ENCODE peak calls at places on chromosomes 13 and 19, in four cellular contexts. Y, O, T and D are unnamed samples.

GRCh38 chr13:29704648-29705047 is 109.2 kb upstream of the SLC7A1 start:
- DNase-seq in Y (peak; percentile 23), O (peak; percentile 19), T (no peak), D (no peak)

GRCh38 chr19:2015611-2015950 is at the start of gene BTBD2:
- DNase-seq in Y (no peak), O (peak; percentile 50), T (no peak), D (no peak)

GRCh38 chr13:25662516-25662915 is 290.7 kb downstream of the ATP8A2 start:
- DNase-seq in Y (no peak), O (no peak), T (no peak), D (no peak)

GRCh38 chr13:94112731-94113130 is 366.8 kb downstream of the DCT start:
- DNase-seq in Y (no peak), O (no peak), T (no peak), D (no peak)

GRCh38 chr19:7113233-7113632 is 43.7 kb downstream of the ZNF557 start:
- DNase-seq in Y (no peak), O (no peak), T (no peak), D (no peak)

GRCh38 chr19:51571599-51571998 is 516 bp downstream of the ZNF175 start:
- DNase-seq in Y (no peak), O (no peak), T (no peak), D (no peak)

GRCh38 chr19:6023085-6023682 is 45.2 kb upstream of the RANBP3 start:
- DNase-seq in Y (no peak), O (no peak), T (no peak), D (no peak)

GRCh38 chr13:99702687-99703319 is 201.5 kb downstream of the TM9SF2 start:
- DNase-seq in Y (no peak), O (no peak), T (no peak), D (no peak)

GRCh38 chr13:77425705-77426104 is 98.8 kb upstream of the MYCBP2 start:
- DNase-seq in Y (no peak), O (no peak), T (no peak), D (no peak)

GRCh38 chr13:113327391-113327765 is 30.3 kb downstream of the LAMP1 start:
- DNase-seq in Y (no peak), O (no peak), T (no peak), D (no peak)

GRCh38 chr13:99956473-99957349 is 14.9 kb downstream of the ZIC5 start:
- DNase-seq in Y (no peak), O (peak; percentile 69), T (no peak), D (no peak)

GRCh38 chr13:32261567-32261966 is 53.6 kb downstream of the ZAR1L start:
- DNase-seq in Y (peak; percentile 69), O (peak; percentile 46), T (peak; percentile 56), D (no peak)

GRCh38 chr13:40559915-40560314 is 106.5 kb downstream of the FOXO1 start:
- DNase-seq in Y (no peak), O (no peak), T (no peak), D (no peak)

GRCh38 chr13:82933986-82934385 is 948.3 kb downstream of the SLITRK1 start:
- DNase-seq in Y (no peak), O (no peak), T (no peak), D (no peak)

GRCh38 chr19:5904302-5905071 is at the start of gene VMAC:
- DNase-seq in Y (peak; percentile 100), O (peak; percentile 99), T (peak; percentile 100), D (peak; percentile 100)

GRCh38 chr19:17296976-17297375 is 6.2 kb downstream of the ABHD8 start:
- DNase-seq in Y (no peak), O (no peak), T (no peak), D (no peak)

GRCh38 chr13:82739881-82740280 is 1142.4 kb downstream of the SLITRK1 start:
- DNase-seq in Y (no peak), O (no peak), T (no peak), D (no peak)

GRCh38 chr13:23658929-23659541 is 88.8 kb downstream of the TNFRSF19 start:
- DNase-seq in Y (peak; percentile 65), O (no peak), T (no peak), D (no peak)

GRCh38 chr13:29619995-29620394 is 24.5 kb upstream of the SLC7A1 start:
- DNase-seq in Y (no peak), O (no peak), T (no peak), D (no peak)

GRCh38 chr19:5048727-5049553 is 80.0 kb downstream of the KDM4B start:
- DNase-seq in Y (no peak), O (peak; percentile 23), T (no peak), D (no peak)

GRCh38 chr13:41017153-41017552 is 2.0 kb downstream of the ELF1 start:
- DNase-seq in Y (no peak), O (no peak), T (no peak), D (no peak)

GRCh38 chr19:6220385-6221191 is 59.2 kb downstream of the MLLT1 start:
- DNase-seq in Y (peak; percentile 53), O (no peak), T (peak; percentile 58), D (no peak)

GRCh38 chr19:12880551-12881171 is 588 bp downstream of the DNASE2 start:
- DNase-seq in Y (no peak), O (no peak), T (no peak), D (no peak)

GRCh38 chr13:35789335-35790166 is 313.1 kb upstream of the MAB21L1 start:
- DNase-seq in Y (no peak), O (no peak), T (no peak), D (no peak)

GRCh38 chr19:49515767-49516166 is 3.3 kb downstream of the FCGRT start:
- DNase-seq in Y (peak; percentile 51), O (no peak), T (peak; percentile 55), D (no peak)

GRCh38 chr13:74443623-74444022 is 309.4 kb upstream of the KLF12 start:
- DNase-seq in Y (no peak), O (peak; percentile 64), T (no peak), D (no peak)

GRCh38 chr19:18317998-18318800 is 4.7 kb downstream of the LSM4 start:
- DNase-seq in Y (peak; percentile 55), O (no peak), T (no peak), D (no peak)

GRCh38 chr13:66323695-66324094 is 906.4 kb downstream of the PCDH9 start:
- DNase-seq in Y (no peak), O (no peak), T (no peak), D (no peak)

GRCh38 chr19:28406966-28407365 is 806.0 kb downstream of the UQCRFS1 start:
- DNase-seq in Y (no peak), O (no peak), T (no peak), D (no peak)

GRCh38 chr13:63595811-63596210 is 2180.2 kb upstream of the PCDH20 start:
- DNase-seq in Y (no peak), O (no peak), T (no peak), D (no peak)

GRCh38 chr19:1612114-1613086 is 7.1 kb upstream of the UQCR11 start:
- DNase-seq in Y (no peak), O (no peak), T (no peak), D (no peak)

GRCh38 chr13:30148171-30148754 is 159.1 kb downstream of the KATNAL1 start:
- DNase-seq in Y (no peak), O (no peak), T (no peak), D (no peak)

GRCh38 chr19:28264556-28264955 is 948.4 kb downstream of the UQCRFS1 start:
- DNase-seq in Y (no peak), O (no peak), T (no peak), D (no peak)

GRCh38 chr13:102800145-102801041 is 1.5 kb downstream of the BIVM start:
- DNase-seq in Y (peak; percentile 86), O (peak; percentile 84), T (peak; percentile 89), D (no peak)

GRCh38 chr19:11265785-11266236 is 3.5 kb upstream of the DOCK6 start:
- DNase-seq in Y (no peak), O (peak; percentile 67), T (peak; percentile 90), D (no peak)

DNA sequence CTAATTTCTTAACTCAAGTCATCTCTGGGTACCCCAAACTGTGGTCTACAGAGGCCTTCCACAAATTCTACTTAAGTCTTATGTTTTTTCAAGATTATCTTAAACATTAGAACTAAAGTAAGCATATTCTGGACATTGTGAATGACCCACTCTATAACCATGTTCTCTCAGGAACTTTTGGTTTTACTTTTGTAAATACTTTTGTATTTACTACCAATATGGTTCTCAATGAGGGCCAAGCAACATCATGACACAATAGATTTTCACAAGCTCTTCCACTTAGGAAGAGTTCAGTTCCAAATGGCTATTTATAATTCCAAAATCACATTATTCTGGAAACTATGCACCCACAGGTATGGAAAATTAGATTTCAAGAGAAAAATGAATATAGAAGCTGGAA is 10.8 kb downstream of the DIAPH3 start:
- DNase-seq in Y (no peak), O (no peak), T (no peak), D (no peak)
- H3K36me3 ChIP-seq in Y (no peaks in the 10 kb centered on the region), O (peaks cover 16% of the 10 kb centered on the region), T (no peaks in the 10 kb centered on the region), D (no peaks in the 10 kb centered on the region)

DNA sequence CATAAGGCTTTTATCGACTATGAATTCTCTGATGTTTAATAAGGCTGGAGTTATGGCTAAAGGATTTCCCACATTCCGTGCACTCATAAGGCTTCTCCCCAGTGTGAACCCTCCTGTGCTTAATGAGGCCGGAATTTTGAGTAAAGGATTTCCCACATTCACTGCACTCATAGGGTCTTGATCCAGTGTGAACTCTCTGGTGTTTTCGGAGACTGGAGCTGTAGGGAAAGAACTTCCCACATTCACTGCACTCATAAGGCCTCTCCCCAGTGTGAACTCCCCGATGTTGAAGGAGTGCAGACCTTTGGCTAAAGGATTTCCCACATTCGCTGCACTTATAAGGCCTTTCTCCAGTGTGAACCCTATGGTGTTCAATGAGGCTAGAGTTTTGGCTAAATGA is 7.4 kb downstream of the ZNF154 start:
- DNase-seq in Y (no peak), O (no peak), T (no peak), D (no peak)
- H3K36me3 ChIP-seq in Y (peaks cover 91% of the 10 kb centered on the region), O (no peaks in the 10 kb centered on the region), T (no peaks in the 10 kb centered on the region), D (peaks cover 30% of the 10 kb centered on the region)

GRCh38 chr13:101511161-101511560 is 58.7 kb downstream of the ITGBL1 start:
- DNase-seq in Y (no peak), O (no peak), T (no peak), D (no peak)
- H3K36me3 ChIP-seq in Y (no peaks in the 10 kb centered on the region), O (no peaks in the 10 kb centered on the region), T (no peaks in the 10 kb centered on the region), D (no peaks in the 10 kb centered on the region)

DNA sequence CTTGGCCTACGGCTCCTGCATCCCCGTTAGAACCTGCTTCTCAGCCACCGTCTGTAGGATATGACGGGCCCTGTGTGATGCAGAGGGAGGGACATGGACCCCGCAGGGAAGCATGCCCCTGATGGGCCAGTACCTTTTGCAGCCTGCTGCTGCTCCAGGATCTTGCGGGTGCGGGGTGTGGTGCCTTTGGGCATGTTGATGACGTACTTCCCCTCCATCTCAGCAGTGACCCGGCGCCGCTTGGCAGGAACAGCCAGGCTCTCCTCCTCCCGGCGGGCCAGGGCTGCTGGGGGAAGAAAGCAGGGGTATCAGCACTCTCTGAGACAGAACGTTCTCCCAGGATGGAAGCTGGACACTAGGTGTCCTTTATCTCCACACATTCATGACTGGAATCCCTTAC is 22.0 kb downstream of the C19orf47 start:
- DNase-seq in Y (no peak), O (no peak), T (no peak), D (no peak)
- H3K36me3 ChIP-seq in Y (peaks cover 100% of the 10 kb centered on the region), O (peaks cover 74% of the 10 kb centered on the region), T (peaks cover 12% of the 10 kb centered on the region), D (peaks cover 50% of the 10 kb centered on the region)

GRCh38 chr19:38250821-38251563 is 5.2 kb downstream of the PPP1R14A start:
- DNase-seq in Y (peak; percentile 85), O (no peak), T (peak; percentile 41), D (no peak)

GRCh38 chr19:38252385-38252784 is 3.8 kb downstream of the PPP1R14A start:
- DNase-seq in Y (no peak), O (no peak), T (no peak), D (no peak)

GRCh38 chr19:38248421-38248820 is 7.8 kb downstream of the PPP1R14A start:
- DNase-seq in Y (no peak), O (no peak), T (no peak), D (no peak)

GRCh38 chr19:38251564-38252051 is 4.6 kb downstream of the PPP1R14A start:
- DNase-seq in Y (peak; percentile 71), O (no peak), T (peak; percentile 53), D (no peak)

GRCh38 chr19:38250428-38250820 is 5.8 kb downstream of the PPP1R14A start:
- DNase-seq in Y (no peak), O (no peak), T (no peak), D (no peak)
- H3K36me3 ChIP-seq in Y (no peaks in the 10 kb centered on the region), O (no peaks in the 10 kb centered on the region), T (no peaks in the 10 kb centered on the region), D (no peaks in the 10 kb centered on the region)